ENCODE peak calls at places on chromosomes 6 and 20, in eight cellular contexts. One of them, this sample, is unnamed. For H3K9me3, the result is how much of the 10 kb centered on the place peaks cover.

GRCh38 chr20:3734111-3734843 is 1.8 kb downstream of the HSPA12B start:
- DNase-seq in right lobe of liver: no peak
- DNase-seq in uterus: peak
- DNase-seq in GM23248: no peak
- DNase-seq in pancreas: no peak
- DNase-seq in effector memory CD4-positive, alpha-beta T cell: no peak
- DNase-seq in CD4-positive, alpha-beta memory T cell: no peak
- DNase-seq in right atrium auricular region: no peak
- DNase-seq in this sample: no peak

GRCh38 chr6:70860044-70860443 is 96.8 kb downstream of the B3GAT2 start:
- DNase-seq in right lobe of liver: no peak
- DNase-seq in uterus: no peak
- DNase-seq in GM23248: peak
- DNase-seq in pancreas: no peak
- DNase-seq in effector memory CD4-positive, alpha-beta T cell: no peak
- DNase-seq in CD4-positive, alpha-beta memory T cell: no peak
- DNase-seq in right atrium auricular region: no peak
- DNase-seq in this sample: no peak

GRCh38 chr6:68638225-68638900 is 3.3 kb downstream of the ADGRB3 start:
- DNase-seq in right lobe of liver: no peak
- DNase-seq in uterus: peak
- DNase-seq in GM23248: peak
- DNase-seq in pancreas: peak
- DNase-seq in effector memory CD4-positive, alpha-beta T cell: no peak
- DNase-seq in CD4-positive, alpha-beta memory T cell: no peak
- DNase-seq in right atrium auricular region: no peak
- DNase-seq in this sample: no peak

GRCh38 chr6:13280253-13280652 is 48.1 kb downstream of the TBC1D7 start:
- DNase-seq in right lobe of liver: no peak
- DNase-seq in uterus: no peak
- DNase-seq in GM23248: no peak
- DNase-seq in pancreas: no peak
- DNase-seq in effector memory CD4-positive, alpha-beta T cell: no peak
- DNase-seq in CD4-positive, alpha-beta memory T cell: no peak
- DNase-seq in right atrium auricular region: no peak
- DNase-seq in this sample: no peak

GRCh38 chr6:16273266-16273665 is 34.9 kb downstream of the GMPR start:
- DNase-seq in right lobe of liver: no peak
- DNase-seq in uterus: no peak
- DNase-seq in GM23248: peak
- DNase-seq in pancreas: no peak
- DNase-seq in effector memory CD4-positive, alpha-beta T cell: no peak
- DNase-seq in CD4-positive, alpha-beta memory T cell: no peak
- DNase-seq in right atrium auricular region: no peak
- DNase-seq in this sample: no peak

GRCh38 chr6:133811557-133811956 is 77.4 kb upstream of the TCF21 start:
- DNase-seq in right lobe of liver: no peak
- DNase-seq in uterus: no peak
- DNase-seq in GM23248: no peak
- DNase-seq in pancreas: no peak
- DNase-seq in effector memory CD4-positive, alpha-beta T cell: no peak
- DNase-seq in CD4-positive, alpha-beta memory T cell: no peak
- DNase-seq in right atrium auricular region: no peak
- DNase-seq in this sample: no peak

GRCh38 chr6:17905611-17906592 is 81.5 kb downstream of the KIF13A start:
- DNase-seq in right lobe of liver: no peak
- DNase-seq in uterus: no peak
- DNase-seq in GM23248: peak
- DNase-seq in pancreas: no peak
- DNase-seq in effector memory CD4-positive, alpha-beta T cell: no peak
- DNase-seq in CD4-positive, alpha-beta memory T cell: no peak
- DNase-seq in right atrium auricular region: no peak
- DNase-seq in this sample: no peak

GRCh38 chr6:163404825-163405265 is 9.7 kb upstream of the QKI start:
- DNase-seq in right lobe of liver: peak
- DNase-seq in uterus: peak
- DNase-seq in GM23248: peak
- DNase-seq in pancreas: no peak
- DNase-seq in effector memory CD4-positive, alpha-beta T cell: no peak
- DNase-seq in CD4-positive, alpha-beta memory T cell: no peak
- DNase-seq in right atrium auricular region: no peak
- DNase-seq in this sample: no peak

GRCh38 chr6:121857551-121857950 is 422.1 kb downstream of the GJA1 start:
- DNase-seq in right lobe of liver: no peak
- DNase-seq in uterus: no peak
- DNase-seq in GM23248: no peak
- DNase-seq in pancreas: no peak
- DNase-seq in effector memory CD4-positive, alpha-beta T cell: no peak
- DNase-seq in CD4-positive, alpha-beta memory T cell: no peak
- DNase-seq in right atrium auricular region: no peak
- DNase-seq in this sample: no peak

GRCh38 chr6:74851598-74851997 is 354.3 kb downstream of the COL12A1 start:
- DNase-seq in right lobe of liver: no peak
- DNase-seq in uterus: no peak
- DNase-seq in GM23248: peak
- DNase-seq in pancreas: no peak
- DNase-seq in effector memory CD4-positive, alpha-beta T cell: no peak
- DNase-seq in CD4-positive, alpha-beta memory T cell: no peak
- DNase-seq in right atrium auricular region: no peak
- DNase-seq in this sample: no peak

GRCh38 chr6:104784884-104785283 is 74.8 kb downstream of the HACE1 start:
- DNase-seq in right lobe of liver: no peak
- DNase-seq in uterus: no peak
- DNase-seq in GM23248: peak
- DNase-seq in pancreas: no peak
- DNase-seq in effector memory CD4-positive, alpha-beta T cell: no peak
- DNase-seq in CD4-positive, alpha-beta memory T cell: no peak
- DNase-seq in right atrium auricular region: no peak
- DNase-seq in this sample: no peak

GRCh38 chr6:28218312-28219248 is 6.5 kb upstream of the ZSCAN9 start:
- DNase-seq in right lobe of liver: peak
- DNase-seq in uterus: peak
- DNase-seq in GM23248: peak
- DNase-seq in pancreas: peak
- DNase-seq in effector memory CD4-positive, alpha-beta T cell: no peak
- DNase-seq in CD4-positive, alpha-beta memory T cell: no peak
- DNase-seq in right atrium auricular region: peak
- DNase-seq in this sample: no peak

GRCh38 chr6:157203312-157203744 is 120.0 kb downstream of the TMEM242 start:
- DNase-seq in right lobe of liver: no peak
- DNase-seq in uterus: no peak
- DNase-seq in GM23248: no peak
- DNase-seq in pancreas: no peak
- DNase-seq in effector memory CD4-positive, alpha-beta T cell: no peak
- DNase-seq in CD4-positive, alpha-beta memory T cell: no peak
- DNase-seq in right atrium auricular region: no peak
- DNase-seq in this sample: no peak

GRCh38 chr6:56745971-56746370 is 103.3 kb upstream of the DST start:
- DNase-seq in right lobe of liver: no peak
- DNase-seq in uterus: no peak
- DNase-seq in GM23248: no peak
- DNase-seq in pancreas: no peak
- DNase-seq in effector memory CD4-positive, alpha-beta T cell: no peak
- DNase-seq in CD4-positive, alpha-beta memory T cell: no peak
- DNase-seq in right atrium auricular region: no peak
- DNase-seq in this sample: no peak

GRCh38 chr6:30691208-30691872 is 556 bp upstream of the NRM start:
- DNase-seq in right lobe of liver: no peak
- DNase-seq in uterus: no peak
- DNase-seq in GM23248: peak
- DNase-seq in pancreas: no peak
- DNase-seq in effector memory CD4-positive, alpha-beta T cell: no peak
- DNase-seq in CD4-positive, alpha-beta memory T cell: no peak
- DNase-seq in right atrium auricular region: no peak
- DNase-seq in this sample: no peak

DNA sequence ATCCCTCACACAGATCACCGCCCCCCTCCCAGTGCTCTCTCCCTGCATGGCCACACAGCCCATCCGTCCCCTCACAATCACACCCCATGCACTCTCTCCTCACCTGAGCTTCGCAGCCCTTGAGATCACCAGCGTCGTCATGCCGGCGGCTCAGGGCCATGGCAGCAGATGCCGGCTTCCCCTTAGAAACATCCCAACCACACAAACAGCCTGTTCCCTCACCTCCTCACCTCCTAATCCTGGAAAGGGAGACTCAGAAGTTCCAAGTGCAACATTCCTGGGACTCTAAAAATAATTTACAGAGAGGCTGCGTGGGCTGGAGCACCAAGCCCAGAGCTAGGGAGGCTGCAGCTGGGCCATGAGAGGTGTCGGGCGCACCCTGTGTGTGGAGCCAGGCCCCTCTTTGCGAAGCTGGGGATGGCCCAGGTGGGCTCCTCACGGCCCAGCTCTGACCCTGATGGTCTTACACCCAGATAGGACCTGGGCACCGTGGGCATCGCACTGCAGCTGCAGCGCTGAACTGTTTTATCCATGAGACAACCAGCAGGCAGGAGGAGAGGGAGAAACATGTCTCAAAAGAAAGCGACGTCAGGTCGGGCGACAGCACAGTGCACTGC is 125.3 kb downstream of the DLL1 start:
- DNase-seq in right lobe of liver: no peak
- DNase-seq in uterus: no peak
- DNase-seq in GM23248: peak
- DNase-seq in pancreas: no peak
- DNase-seq in effector memory CD4-positive, alpha-beta T cell: no peak
- DNase-seq in CD4-positive, alpha-beta memory T cell: no peak
- DNase-seq in right atrium auricular region: no peak
- DNase-seq in this sample: peak
- H3K9me3 ChIP-seq in right lobe of liver: under half
- H3K9me3 ChIP-seq in uterus: under half
- H3K9me3 ChIP-seq in GM23248: under half
- H3K9me3 ChIP-seq in pancreas: under half
- H3K9me3 ChIP-seq in effector memory CD4-positive, alpha-beta T cell: under half
- H3K9me3 ChIP-seq in CD4-positive, alpha-beta memory T cell: under half
- H3K9me3 ChIP-seq in right atrium auricular region: under half
- H3K9me3 ChIP-seq in this sample: under half

GRCh38 chr6:3348821-3349220 is 90.1 kb downstream of the PSMG4 start:
- DNase-seq in right lobe of liver: no peak
- DNase-seq in uterus: no peak
- DNase-seq in GM23248: no peak
- DNase-seq in pancreas: no peak
- DNase-seq in effector memory CD4-positive, alpha-beta T cell: no peak
- DNase-seq in CD4-positive, alpha-beta memory T cell: no peak
- DNase-seq in right atrium auricular region: no peak
- DNase-seq in this sample: no peak

GRCh38 chr6:3347826-3348225 is 89.1 kb downstream of the PSMG4 start:
- DNase-seq in right lobe of liver: no peak
- DNase-seq in uterus: no peak
- DNase-seq in GM23248: no peak
- DNase-seq in pancreas: no peak
- DNase-seq in effector memory CD4-positive, alpha-beta T cell: no peak
- DNase-seq in CD4-positive, alpha-beta memory T cell: no peak
- DNase-seq in right atrium auricular region: no peak
- DNase-seq in this sample: no peak

GRCh38 chr6:3350252-3350826 is 91.6 kb downstream of the PSMG4 start:
- DNase-seq in right lobe of liver: no peak
- DNase-seq in uterus: no peak
- DNase-seq in GM23248: no peak
- DNase-seq in pancreas: no peak
- DNase-seq in effector memory CD4-positive, alpha-beta T cell: no peak
- DNase-seq in CD4-positive, alpha-beta memory T cell: no peak
- DNase-seq in right atrium auricular region: no peak
- DNase-seq in this sample: no peak

GRCh38 chr6:3351105-3351676 is 92.4 kb downstream of the PSMG4 start:
- DNase-seq in right lobe of liver: no peak
- DNase-seq in uterus: peak
- DNase-seq in GM23248: no peak
- DNase-seq in pancreas: no peak
- DNase-seq in effector memory CD4-positive, alpha-beta T cell: no peak
- DNase-seq in CD4-positive, alpha-beta memory T cell: no peak
- DNase-seq in right atrium auricular region: no peak
- DNase-seq in this sample: no peak

GRCh38 chr6:3349388-3350251 is 90.9 kb downstream of the PSMG4 start:
- DNase-seq in right lobe of liver: no peak
- DNase-seq in uterus: no peak
- DNase-seq in GM23248: peak
- DNase-seq in pancreas: no peak
- DNase-seq in effector memory CD4-positive, alpha-beta T cell: no peak
- DNase-seq in CD4-positive, alpha-beta memory T cell: no peak
- DNase-seq in right atrium auricular region: no peak
- DNase-seq in this sample: no peak
- H3K27ac ChIP-seq in right lobe of liver: no peak
- H3K27ac ChIP-seq in uterus: no peak
- H3K27ac ChIP-seq in GM23248: no peak
- H3K27ac ChIP-seq in pancreas: no peak
- H3K27ac ChIP-seq in effector memory CD4-positive, alpha-beta T cell: no peak
- H3K27ac ChIP-seq in CD4-positive, alpha-beta memory T cell: no peak
- H3K27ac ChIP-seq in right atrium auricular region: no peak
- H3K27ac ChIP-seq in this sample: no peak

GRCh38 chr6:165468361-165468760 is 159.0 kb upstream of the C6orf118 start:
- DNase-seq in right lobe of liver: no peak
- DNase-seq in uterus: no peak
- DNase-seq in GM23248: no peak
- DNase-seq in pancreas: no peak
- DNase-seq in effector memory CD4-positive, alpha-beta T cell: no peak
- DNase-seq in CD4-positive, alpha-beta memory T cell: no peak
- DNase-seq in right atrium auricular region: no peak
- DNase-seq in this sample: no peak
- H3K9me3 ChIP-seq in right lobe of liver: under half
- H3K9me3 ChIP-seq in uterus: under half
- H3K9me3 ChIP-seq in GM23248: under half
- H3K9me3 ChIP-seq in pancreas: under half
- H3K9me3 ChIP-seq in effector memory CD4-positive, alpha-beta T cell: under half
- H3K9me3 ChIP-seq in CD4-positive, alpha-beta memory T cell: under half
- H3K9me3 ChIP-seq in right atrium auricular region: under half
- H3K9me3 ChIP-seq in this sample: under half

DNA sequence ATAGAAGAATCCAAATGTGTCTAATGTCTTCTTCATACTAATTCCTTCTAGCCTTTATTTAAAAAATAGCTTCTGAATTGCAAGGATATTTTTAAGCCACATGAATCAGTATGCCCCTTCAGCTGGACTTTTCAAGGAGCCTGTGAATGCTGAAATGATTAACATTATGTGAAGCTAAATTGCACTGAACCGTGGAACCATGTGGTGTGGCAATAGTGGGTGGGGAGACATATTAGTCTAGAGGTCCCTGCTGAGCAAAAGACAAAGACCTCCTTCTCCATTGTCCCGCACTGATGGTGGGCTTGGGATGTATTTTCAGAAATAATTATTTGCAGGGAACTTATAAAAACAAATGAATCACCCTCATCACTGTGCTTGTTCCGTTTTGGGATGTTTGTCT is 237.9 kb downstream of the LAMA2 start:
- DNase-seq in right lobe of liver: no peak
- DNase-seq in uterus: no peak
- DNase-seq in GM23248: peak
- DNase-seq in pancreas: no peak
- DNase-seq in effector memory CD4-positive, alpha-beta T cell: no peak
- DNase-seq in CD4-positive, alpha-beta memory T cell: no peak
- DNase-seq in right atrium auricular region: no peak
- DNase-seq in this sample: no peak
- H3K27ac ChIP-seq in right lobe of liver: no peak
- H3K27ac ChIP-seq in uterus: peak
- H3K27ac ChIP-seq in GM23248: no peak
- H3K27ac ChIP-seq in pancreas: no peak
- H3K27ac ChIP-seq in effector memory CD4-positive, alpha-beta T cell: no peak
- H3K27ac ChIP-seq in CD4-positive, alpha-beta memory T cell: no peak
- H3K27ac ChIP-seq in right atrium auricular region: peak
- H3K27ac ChIP-seq in this sample: no peak

GRCh38 chr20:23654722-23655121 is 17.0 kb upstream of the CST3 start:
- DNase-seq in right lobe of liver: no peak
- DNase-seq in uterus: no peak
- DNase-seq in GM23248: no peak
- DNase-seq in pancreas: no peak
- DNase-seq in effector memory CD4-positive, alpha-beta T cell: no peak
- DNase-seq in CD4-positive, alpha-beta memory T cell: no peak
- DNase-seq in right atrium auricular region: peak
- DNase-seq in this sample: no peak
- H3K9me3 ChIP-seq in right lobe of liver: under half
- H3K9me3 ChIP-seq in uterus: under half
- H3K9me3 ChIP-seq in GM23248: under half
- H3K9me3 ChIP-seq in pancreas: under half
- H3K9me3 ChIP-seq in effector memory CD4-positive, alpha-beta T cell: under half
- H3K9me3 ChIP-seq in CD4-positive, alpha-beta memory T cell: under half
- H3K9me3 ChIP-seq in right atrium auricular region: under half
- H3K9me3 ChIP-seq in this sample: under half

This sample was measured in RWPE2.